ENCODE peak calls at places on chromosomes 1 and 21, in nine cellular contexts. R, J, D, Q, P, H, V, K and M are unnamed samples.
A peak's percentile ranks its signal among the peaks of the same experiment; 100 is the strongest.

GRCh38 chr1:203041351-203041932 is 15.2 kb downstream of the PPFIA4 start:
- DNase-seq in R (no peak), K (no peak), D (no peak), P (no peak), J (no peak), Q (no peak), V (no peak), H (no peak), M (no peak)

GRCh38 chr1:78411707-78412106 is 79.1 kb upstream of the PTGFR start:
- DNase-seq in Q (no peak), H (no peak), K (no peak), P (no peak), V (no peak), R (no peak), D (no peak), J (no peak), M (no peak)

GRCh38 chr1:12402844-12403243 is 173.0 kb downstream of the VPS13D start:
- DNase-seq in J (no peak), R (no peak), P (no peak), D (no peak), Q (no peak), H (no peak), V (no peak), K (no peak), M (no peak)

GRCh38 chr1:82944192-82944591 is 1054.7 kb downstream of the TTLL7 start:
- DNase-seq in K (no peak), J (no peak), Q (no peak), D (no peak), V (no peak), H (no peak), P (no peak), R (no peak), M (no peak)

GRCh38 chr1:31771891-31772668 is 7.9 kb upstream of the ADGRB2 start:
- DNase-seq in Q (no peak), D (no peak), K (peak; percentile 35), J (peak; percentile 69), P (no peak), H (no peak), R (peak; percentile 27), V (peak; percentile 51), M (no peak)

GRCh38 chr1:180773210-180773865 is 139.4 kb upstream of the KIAA1614 start:
- DNase-seq in V (peak; percentile 46), Q (no peak), D (no peak), H (no peak), J (no peak), P (no peak), K (peak; percentile 63), R (peak; percentile 74), M (peak; percentile 53)

GRCh38 chr1:7594002-7594713 is 176.9 kb upstream of the VAMP3 start:
- DNase-seq in Q (no peak), K (no peak), H (no peak), D (no peak), R (no peak), P (peak; percentile 23), V (no peak), J (no peak), M (no peak)

GRCh38 chr1:223487514-223488259 is 94.5 kb downstream of the CCDC185 start:
- DNase-seq in P (no peak), D (no peak), J (no peak), V (no peak), K (no peak), Q (no peak), R (no peak), H (no peak), M (no peak)

GRCh38 chr1:167659876-167660275 is 29.8 kb downstream of the RCSD1 start:
- DNase-seq in P (no peak), R (no peak), J (no peak), V (no peak), Q (no peak), H (no peak), D (no peak), K (no peak), M (no peak)

GRCh38 chr1:236812334-236813030 is 17.4 kb downstream of the MTR start:
- DNase-seq in Q (no peak), V (no peak), R (no peak), H (no peak), D (no peak), P (no peak), K (no peak), J (no peak), M (no peak)

GRCh38 chr1:112322983-112323678 is 72.9 kb upstream of the CTTNBP2NL start:
- DNase-seq in P (no peak), V (no peak), R (no peak), K (no peak), H (no peak), Q (no peak), J (no peak), D (no peak), M (no peak)

GRCh38 chr1:99544328-99544727 is 101.6 kb upstream of the PALMD start:
- DNase-seq in P (no peak), H (no peak), D (no peak), V (peak; percentile 36), Q (no peak), K (peak; percentile 88), R (peak; percentile 79), J (no peak), M (peak; percentile 90)

GRCh38 chr21:44700101-44701022 is 3.4 kb downstream of the KRTAP10-12 start:
- DNase-seq in P (no peak), D (no peak), J (no peak), Q (no peak), K (no peak), R (no peak), V (no peak), H (no peak), M (no peak)

GRCh38 chr1:219422811-219423598 is 189.9 kb downstream of the ZC3H11B start:
- DNase-seq in J (no peak), P (no peak), V (no peak), K (peak; percentile 43), D (no peak), H (no peak), R (peak; percentile 89), Q (no peak), M (peak; percentile 22)

GRCh38 chr1:24912359-24913273 is 17.5 kb downstream of the RUNX3 start:
- DNase-seq in R (no peak), V (no peak), J (no peak), H (no peak), K (no peak), D (no peak), P (no peak), Q (no peak), M (no peak)

GRCh38 chr1:30415171-30415940 is 308.0 kb downstream of the MATN1 start:
- DNase-seq in P (no peak), R (no peak), Q (no peak), J (peak; percentile 13), H (no peak), V (no peak), K (no peak), D (no peak), M (no peak)

GRCh38 chr1:110433803-110434202 is 17.1 kb upstream of the PROK1 start:
- DNase-seq in R (peak; percentile 20), J (no peak), P (no peak), D (peak; percentile 77), H (no peak), Q (peak; percentile 69), V (peak; percentile 67), K (peak; percentile 78), M (peak; percentile 86)

GRCh38 chr1:176102700-176103244 is 104.3 kb downstream of the COP1 start:
- DNase-seq in P (no peak), V (no peak), D (no peak), K (no peak), R (peak; percentile 64), Q (no peak), J (no peak), H (no peak), M (no peak)

GRCh38 chr1:169902750-169903149 is 9.1 kb upstream of the SCYL3 start:
- DNase-seq in J (no peak), P (no peak), V (no peak), Q (no peak), H (no peak), K (no peak), D (no peak), R (no peak), M (no peak)

GRCh38 chr1:42504535-42505128 is 41.5 kb downstream of the CCDC30 start:
- DNase-seq in V (no peak), P (no peak), Q (no peak), K (no peak), J (no peak), R (no peak), H (no peak), D (no peak), M (no peak)
- TF ChIP-seq CTCF in V (no peak), P (no peak), Q (no peak), K (no peak), J (no peak), R (no peak), H (no peak), D (no peak), M (no peak)

GRCh38 chr1:75908717-75909152 is 23.5 kb downstream of the ASB17 start:
- DNase-seq in K (peak; percentile 80), Q (peak; percentile 39), J (no peak), R (peak; percentile 50), V (peak; percentile 17), H (no peak), P (no peak), D (no peak), M (peak; percentile 72)
- TF ChIP-seq CTCF in K (peak; percentile 79), Q (peak; percentile 23), J (no peak), R (peak; percentile 64), V (peak; percentile 42), H (no peak), P (no peak), D (peak; percentile 69), M (peak; percentile 63)

GRCh38 chr1:165768513-165769394 is at the start of gene TMCO1:
- DNase-seq in D (peak; percentile 89), R (peak; percentile 99), V (peak; percentile 99), Q (peak; percentile 95), J (peak; percentile 99), P (peak; percentile 82), K (peak; percentile 99), H (peak; percentile 84), M (peak; percentile 100)
- TF ChIP-seq CTCF in D (no peak), R (peak; percentile 22), V (no peak), Q (no peak), J (no peak), P (no peak), K (peak; percentile 51), H (peak; percentile 24), M (no peak)

GRCh38 chr1:9425859-9426258 is 113.4 kb upstream of the SLC25A33 start:
- DNase-seq in R (no peak), P (no peak), D (peak; percentile 46), J (no peak), V (no peak), Q (no peak), H (no peak), K (no peak), M (no peak)

GRCh38 chr1:9427388-9427787 is 111.9 kb upstream of the SLC25A33 start:
- DNase-seq in R (no peak), V (no peak), D (no peak), Q (no peak), H (no peak), P (no peak), K (no peak), J (peak; percentile 71), M (no peak)

GRCh38 chr1:9426291-9426711 is 113.0 kb upstream of the SLC25A33 start:
- DNase-seq in J (peak; percentile 95), D (peak; percentile 82), P (no peak), R (no peak), Q (no peak), H (peak; percentile 68), V (no peak), K (no peak), M (no peak)

GRCh38 chr1:9429369-9429766 is 109.9 kb upstream of the SLC25A33 start:
- DNase-seq in V (no peak), K (no peak), D (no peak), Q (no peak), P (no peak), J (no peak), R (no peak), H (no peak), M (no peak)

GRCh38 chr1:9428601-9429368 is 110.5 kb upstream of the SLC25A33 start:
- DNase-seq in P (peak; percentile 100), H (peak; percentile 100), J (peak; percentile 100), K (peak; percentile 99), V (peak; percentile 98), Q (peak; percentile 97), D (peak; percentile 100), R (peak; percentile 99), M (peak; percentile 97)
- TF ChIP-seq CTCF in P (no peak), H (no peak), J (no peak), K (peak; percentile 34), V (no peak), Q (no peak), D (no peak), R (peak; percentile 7), M (no peak)